ENCODE peak calls at places on chromosomes 12 and 14, in five cellular contexts. M is foreskin keratinocyte, B is EH, V is skeletal muscle cell, W is HFF-Myc. P is an unnamed sample.

GRCh38 chr12:115998789-115999478 is 278.6 kb downstream of the MED13L start:
- DNase-seq in M (no peak), B (no peak), V (no peak), W (no peak), P (no peak)

GRCh38 chr14:101925152-101925551 is 39.2 kb upstream of the DYNC1H1 start:
- DNase-seq in M (no peak), B (no peak), V (no peak), W (no peak), P (no peak)

GRCh38 chr14:47332939-47333338 is 342.5 kb downstream of the MDGA2 start:
- DNase-seq in M (no peak), B (no peak), V (no peak), W (no peak), P (no peak)

GRCh38 chr14:68987653-68988036 is 8.5 kb upstream of the ACTN1 start:
- DNase-seq in M (no peak), B (peak), V (no peak), W (no peak), P (no peak)

GRCh38 chr14:69036757-69037506 is 57.8 kb upstream of the ACTN1 start:
- DNase-seq in M (no peak), B (peak), V (no peak), W (no peak), P (no peak)

GRCh38 chr14:52412426-52412825 is 98.3 kb downstream of the PTGER2 start:
- DNase-seq in M (no peak), B (no peak), V (no peak), W (no peak), P (no peak)

GRCh38 chr12:132494294-132495164 is 4.6 kb downstream of the FBRSL1 start:
- DNase-seq in M (no peak), B (no peak), V (no peak), W (no peak), P (no peak)

GRCh38 chr12:117144599-117144998 is 45.4 kb upstream of the TESC start:
- DNase-seq in M (no peak), B (no peak), V (no peak), W (no peak), P (no peak)

GRCh38 chr14:61774861-61775260 is 12.6 kb downstream of the SNAPC1 start:
- DNase-seq in M (no peak), B (no peak), V (no peak), W (no peak), P (no peak)

GRCh38 chr14:65153101-65153500 is 50.8 kb upstream of the MAX start:
- DNase-seq in M (no peak), B (no peak), V (no peak), W (no peak), P (no peak)

GRCh38 chr12:109910969-109911348 is 10.9 kb downstream of the TCHP start:
- DNase-seq in M (no peak), B (peak), V (no peak), W (no peak), P (no peak)

GRCh38 chr14:69398818-69399210 is 322 bp downstream of the SLC39A9 start:
- DNase-seq in M (no peak), B (no peak), V (no peak), W (no peak), P (no peak)

GRCh38 chr14:75418779-75419768 is 8.7 kb upstream of the JDP2 start:
- DNase-seq in M (no peak), B (no peak), V (no peak), W (no peak), P (no peak)

GRCh38 chr14:34461334-34462131 is 507 bp downstream of the SPTSSA start:
- DNase-seq in M (peak), B (peak), V (no peak), W (peak), P (no peak)

GRCh38 chr12:12387521-12387920 is 30.6 kb downstream of the BORCS5 start:
- DNase-seq in M (peak), B (peak), V (no peak), W (peak), P (peak)

GRCh38 chr12:2294651-2295475 is 242.1 kb downstream of the CACNA1C start:
- DNase-seq in M (no peak), B (peak), V (peak), W (no peak), P (peak)

GRCh38 chr12:66359300-66359699 is 57.0 kb downstream of the HELB start:
- DNase-seq in M (no peak), B (no peak), V (no peak), W (no peak), P (no peak)

GRCh38 chr12:132632521-132633228 is 14.1 kb downstream of the P2RX2 start:
- DNase-seq in M (no peak), B (no peak), V (no peak), W (no peak), P (no peak)

GRCh38 chr14:35341454-35342159 is 49.4 kb downstream of the PSMA6 start:
- DNase-seq in M (peak), B (peak), V (peak), W (no peak), P (peak)

GRCh38 chr12:132222096-132222807 is 78.0 kb downstream of the NOC4L start:
- DNase-seq in M (peak), B (peak), V (no peak), W (no peak), P (peak)

GRCh38 chr12:53067993-53068770 is 11.0 kb downstream of the SPRYD3 start:
- DNase-seq in M (no peak), B (no peak), V (no peak), W (no peak), P (no peak)

GRCh38 chr14:21091784-21092146 is 6.7 kb downstream of the ZNF219 start:
- DNase-seq in M (no peak), B (no peak), V (no peak), W (no peak), P (no peak)

GRCh38 chr12:111926631-111927030 is 84.6 kb downstream of the MAPKAPK5 start:
- DNase-seq in M (no peak), B (no peak), V (no peak), W (no peak), P (no peak)

GRCh38 chr12:212799-213526 is 994 bp downstream of the SLC6A12 start:
- DNase-seq in M (no peak), B (no peak), V (no peak), W (no peak), P (no peak)

GRCh38 chr12:29309320-29309902 is 71.6 kb downstream of the ERGIC2 start:
- DNase-seq in M (no peak), B (peak), V (no peak), W (peak), P (no peak)

GRCh38 chr14:94622653-94623421 is 10.6 kb downstream of the SERPINA3 start:
- DNase-seq in M (no peak), B (peak), V (no peak), W (no peak), P (no peak)

GRCh38 chr12:91367234-91367849 is 184.7 kb upstream of the DCN start:
- DNase-seq in M (no peak), B (peak), V (no peak), W (no peak), P (no peak)

GRCh38 chr14:33230016-33230415 is 291.3 kb downstream of the NPAS3 start:
- DNase-seq in M (no peak), B (no peak), V (no peak), W (no peak), P (no peak)

P was measured in GM04504.